ENCODE peak calls at places on chromosome 14, in four cellular contexts. One of them, this sample, is unnamed.

GRCh38 chr14:81536125-81536771 is 2.6 kb upstream of the SEL1L start:
- DNase-seq in GM12878: no peak
- DNase-seq in endothelial cell of umbilical vein: no peak
- DNase-seq in HCT116: no peak
- DNase-seq in this sample: no peak

GRCh38 chr14:54524410-54524809 is 14.7 kb downstream of the CGRRF1 start:
- DNase-seq in GM12878: no peak
- DNase-seq in endothelial cell of umbilical vein: no peak
- DNase-seq in HCT116: no peak
- DNase-seq in this sample: no peak

GRCh38 chr14:52369305-52369781 is 55.2 kb downstream of the PTGER2 start:
- DNase-seq in GM12878: no peak
- DNase-seq in endothelial cell of umbilical vein: no peak
- DNase-seq in HCT116: no peak
- DNase-seq in this sample: no peak

GRCh38 chr14:64266206-64266605 is 28.0 kb downstream of the ESR2 start:
- DNase-seq in GM12878: no peak
- DNase-seq in endothelial cell of umbilical vein: peak; percentile 10
- DNase-seq in HCT116: no peak
- DNase-seq in this sample: no peak

GRCh38 chr14:82796081-82796480 is 1262.4 kb upstream of the SEL1L start:
- DNase-seq in GM12878: no peak
- DNase-seq in endothelial cell of umbilical vein: no peak
- DNase-seq in HCT116: no peak
- DNase-seq in this sample: no peak

GRCh38 chr14:64293976-64294671 is at the start of gene ESR2:
- DNase-seq in GM12878: no peak
- DNase-seq in endothelial cell of umbilical vein: peak; percentile 49
- DNase-seq in HCT116: no peak
- DNase-seq in this sample: peak; percentile 73

GRCh38 chr14:79093542-79093941 is 923.4 kb downstream of the NRXN3 start:
- DNase-seq in GM12878: no peak
- DNase-seq in endothelial cell of umbilical vein: no peak
- DNase-seq in HCT116: no peak
- DNase-seq in this sample: no peak

GRCh38 chr14:72962829-72963312 is 36.6 kb downstream of the DCAF4 start:
- DNase-seq in GM12878: no peak
- DNase-seq in endothelial cell of umbilical vein: peak; percentile 27
- DNase-seq in HCT116: peak; percentile 92
- DNase-seq in this sample: peak; percentile 67

GRCh38 chr14:59097681-59098080 is 90.8 kb upstream of the DAAM1 start:
- DNase-seq in GM12878: no peak
- DNase-seq in endothelial cell of umbilical vein: no peak
- DNase-seq in HCT116: no peak
- DNase-seq in this sample: no peak

GRCh38 chr14:71324767-71325272 is 417.6 kb downstream of the PCNX1 start:
- DNase-seq in GM12878: peak; percentile 89
- DNase-seq in endothelial cell of umbilical vein: no peak
- DNase-seq in HCT116: no peak
- DNase-seq in this sample: no peak

GRCh38 chr14:100067971-100068959 is 3.0 kb downstream of the EVL start:
- DNase-seq in GM12878: peak; percentile 89
- DNase-seq in endothelial cell of umbilical vein: peak; percentile 45
- DNase-seq in HCT116: peak; percentile 21
- DNase-seq in this sample: peak; percentile 33

GRCh38 chr14:29857545-29857944 is 70.1 kb downstream of the PRKD1 start:
- DNase-seq in GM12878: peak; percentile 55
- DNase-seq in endothelial cell of umbilical vein: no peak
- DNase-seq in HCT116: no peak
- DNase-seq in this sample: no peak

GRCh38 chr14:99809864-99810854 is 16.9 kb downstream of the EML1 start:
- DNase-seq in GM12878: no peak
- DNase-seq in endothelial cell of umbilical vein: no peak
- DNase-seq in HCT116: no peak
- DNase-seq in this sample: no peak

GRCh38 chr14:78848234-78848820 is 678.2 kb downstream of the NRXN3 start:
- DNase-seq in GM12878: no peak
- DNase-seq in endothelial cell of umbilical vein: peak; percentile 35
- DNase-seq in HCT116: peak; percentile 18
- DNase-seq in this sample: peak; percentile 70

GRCh38 chr14:52299692-52300278 is 14.3 kb upstream of the PTGER2 start:
- DNase-seq in GM12878: no peak
- DNase-seq in endothelial cell of umbilical vein: peak; percentile 47
- DNase-seq in HCT116: peak; percentile 31
- DNase-seq in this sample: no peak

DNA sequence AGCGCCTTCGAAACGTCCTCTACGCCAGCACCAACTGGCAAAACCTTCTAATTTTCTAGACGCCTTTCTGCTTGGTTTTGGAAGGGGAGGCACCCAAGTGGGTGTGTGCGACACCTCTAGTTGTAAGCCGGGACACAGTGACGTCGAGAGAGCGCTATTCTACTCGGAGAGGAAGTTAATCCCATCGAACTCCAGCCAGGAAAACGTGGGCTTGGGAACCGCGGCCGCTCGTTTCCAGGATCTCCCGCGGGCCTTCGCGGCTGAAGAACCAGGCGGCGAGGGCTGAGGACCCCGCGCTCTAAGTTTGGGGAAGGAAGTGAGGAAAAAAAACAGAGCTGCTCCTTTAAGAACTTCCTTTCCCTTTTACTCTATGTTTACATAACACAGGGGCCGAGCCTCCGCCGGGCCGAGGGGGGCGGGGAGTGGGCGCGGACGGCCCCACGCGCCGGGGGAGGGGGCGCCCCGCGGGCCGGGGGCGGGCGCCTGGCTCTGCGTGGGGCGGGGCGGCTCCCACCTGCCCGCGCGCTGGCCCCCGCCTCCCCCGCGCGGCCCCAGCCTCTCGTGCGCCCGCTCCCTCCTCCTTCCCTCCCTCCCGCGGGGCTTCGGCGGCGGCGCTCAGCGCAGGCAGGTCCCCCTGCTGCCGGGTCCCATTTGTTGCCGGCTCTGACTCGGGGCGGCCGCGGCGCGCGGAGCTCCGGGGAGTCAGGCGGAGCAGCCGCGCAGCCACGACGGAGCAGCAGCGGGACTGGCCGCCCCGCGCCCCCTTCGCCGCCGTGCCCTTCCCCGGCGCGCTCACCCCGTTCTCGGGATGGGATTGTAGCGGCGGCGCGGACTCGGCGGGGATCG is at the start of gene PELI2:
- DNase-seq in GM12878: no peak
- DNase-seq in endothelial cell of umbilical vein: peak; percentile 64
- DNase-seq in HCT116: peak; percentile 15
- DNase-seq in this sample: no peak
- TF ChIP-seq POLR2A in GM12878: peak; percentile 61
- TF ChIP-seq POLR2A in endothelial cell of umbilical vein: peak; percentile 46
- TF ChIP-seq POLR2A in HCT116: no peak
- TF ChIP-seq POLR2A in this sample: peak; percentile 38

GRCh38 chr14:24181251-24182077 is 7.2 kb downstream of the IPO4 start:
- DNase-seq in GM12878: no peak
- DNase-seq in endothelial cell of umbilical vein: no peak
- DNase-seq in HCT116: no peak
- DNase-seq in this sample: no peak

GRCh38 chr14:24184104-24184970 is 4.3 kb downstream of the IPO4 start:
- DNase-seq in GM12878: no peak
- DNase-seq in endothelial cell of umbilical vein: no peak
- DNase-seq in HCT116: no peak
- DNase-seq in this sample: no peak

GRCh38 chr14:24182110-24182882 is 6.3 kb downstream of the IPO4 start:
- DNase-seq in GM12878: no peak
- DNase-seq in endothelial cell of umbilical vein: no peak
- DNase-seq in HCT116: no peak
- DNase-seq in this sample: no peak

GRCh38 chr14:24185015-24185414 is 3.6 kb downstream of the IPO4 start:
- DNase-seq in GM12878: no peak
- DNase-seq in endothelial cell of umbilical vein: no peak
- DNase-seq in HCT116: no peak
- DNase-seq in this sample: no peak

GRCh38 chr14:24183014-24183481 is 5.6 kb downstream of the IPO4 start:
- DNase-seq in GM12878: no peak
- DNase-seq in endothelial cell of umbilical vein: no peak
- DNase-seq in HCT116: no peak
- DNase-seq in this sample: no peak
- TF ChIP-seq POLR2AphosphoS5 in GM12878: peak; percentile 50
- TF ChIP-seq POLR2AphosphoS5 in endothelial cell of umbilical vein: no peak
- TF ChIP-seq POLR2AphosphoS5 in HCT116: no peak
- TF ChIP-seq POLR2AphosphoS5 in this sample: no peak

GRCh38 chr14:104292084-104292970 is 153.9 kb downstream of the KIF26A start:
- DNase-seq in GM12878: no peak
- DNase-seq in endothelial cell of umbilical vein: no peak
- DNase-seq in HCT116: no peak
- DNase-seq in this sample: no peak
- H3K4me2 ChIP-seq in GM12878: no peak overlapping the region
- H3K4me2 ChIP-seq in endothelial cell of umbilical vein: no peak overlapping the region
- H3K4me2 ChIP-seq in HCT116: no peak overlapping the region
- H3K4me2 ChIP-seq in this sample: no peak overlapping the region

GRCh38 chr14:76343386-76343785 is 32.6 kb upstream of the ESRRB start:
- DNase-seq in GM12878: no peak
- DNase-seq in endothelial cell of umbilical vein: no peak
- DNase-seq in HCT116: no peak
- DNase-seq in this sample: no peak

GRCh38 chr14:76337619-76338545 is 38.1 kb upstream of the ESRRB start:
- DNase-seq in GM12878: no peak
- DNase-seq in endothelial cell of umbilical vein: no peak
- DNase-seq in HCT116: no peak
- DNase-seq in this sample: no peak

GRCh38 chr14:76336876-76337275 is 39.1 kb upstream of the ESRRB start:
- DNase-seq in GM12878: no peak
- DNase-seq in endothelial cell of umbilical vein: no peak
- DNase-seq in HCT116: no peak
- DNase-seq in this sample: no peak

GRCh38 chr14:76339922-76340615 is 35.9 kb upstream of the ESRRB start:
- DNase-seq in GM12878: no peak
- DNase-seq in endothelial cell of umbilical vein: no peak
- DNase-seq in HCT116: no peak
- DNase-seq in this sample: no peak
- TF ChIP-seq POLR2A in GM12878: no peak
- TF ChIP-seq POLR2A in endothelial cell of umbilical vein: no peak
- TF ChIP-seq POLR2A in HCT116: no peak
- TF ChIP-seq POLR2A in this sample: no peak

GRCh38 chr14:35383569-35384385 is 20.8 kb downstream of the NFKBIA start:
- DNase-seq in GM12878: no peak
- DNase-seq in endothelial cell of umbilical vein: no peak
- DNase-seq in HCT116: no peak
- DNase-seq in this sample: no peak

GRCh38 chr14:35387209-35387608 is 17.3 kb downstream of the NFKBIA start:
- DNase-seq in GM12878: no peak
- DNase-seq in endothelial cell of umbilical vein: no peak
- DNase-seq in HCT116: no peak
- DNase-seq in this sample: no peak

GRCh38 chr14:35386673-35387125 is 17.9 kb downstream of the NFKBIA start:
- DNase-seq in GM12878: no peak
- DNase-seq in endothelial cell of umbilical vein: no peak
- DNase-seq in HCT116: no peak
- DNase-seq in this sample: no peak

GRCh38 chr14:35385042-35385839 is 19.3 kb downstream of the NFKBIA start:
- DNase-seq in GM12878: no peak
- DNase-seq in endothelial cell of umbilical vein: peak; percentile 37
- DNase-seq in HCT116: no peak
- DNase-seq in this sample: no peak

DNA sequence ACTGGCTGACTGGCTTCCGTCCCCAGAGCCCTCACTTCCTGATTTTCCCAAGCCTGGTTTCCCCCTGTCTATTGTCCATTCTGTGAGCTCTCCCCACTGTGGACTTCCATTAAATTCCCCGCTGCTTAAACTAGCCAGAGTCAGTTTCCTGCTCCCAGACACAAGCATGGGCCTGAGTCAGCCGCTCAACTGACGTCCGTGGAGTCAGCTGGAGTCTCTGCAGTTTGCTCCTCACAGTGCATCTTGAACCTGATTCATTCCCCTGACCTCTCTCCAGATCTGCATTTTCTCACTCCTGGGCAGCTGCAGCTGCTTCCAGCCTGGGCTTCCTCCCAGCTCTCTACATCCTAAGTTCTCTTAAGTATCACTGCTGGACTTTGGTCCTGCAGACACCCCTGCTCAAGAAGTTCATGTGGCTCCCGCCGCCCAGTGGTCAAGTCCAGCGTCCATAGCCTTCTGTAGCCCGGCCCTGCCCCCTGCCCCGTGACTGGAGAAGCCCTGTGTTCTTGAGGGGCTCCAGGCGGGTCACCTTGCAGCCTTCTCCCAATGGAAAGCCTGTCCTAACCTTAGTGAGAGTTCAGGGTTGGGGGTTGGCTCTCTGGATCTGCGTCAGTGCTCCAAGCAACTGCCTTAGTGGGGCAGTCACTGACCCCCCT is 20.0 kb downstream of the NFKBIA start:
- DNase-seq in GM12878: no peak
- DNase-seq in endothelial cell of umbilical vein: peak; percentile 89
- DNase-seq in HCT116: no peak
- DNase-seq in this sample: no peak
- TF ChIP-seq POLR2AphosphoS5 in GM12878: no peak
- TF ChIP-seq POLR2AphosphoS5 in endothelial cell of umbilical vein: peak; percentile 45
- TF ChIP-seq POLR2AphosphoS5 in HCT116: no peak
- TF ChIP-seq POLR2AphosphoS5 in this sample: no peak

DNA sequence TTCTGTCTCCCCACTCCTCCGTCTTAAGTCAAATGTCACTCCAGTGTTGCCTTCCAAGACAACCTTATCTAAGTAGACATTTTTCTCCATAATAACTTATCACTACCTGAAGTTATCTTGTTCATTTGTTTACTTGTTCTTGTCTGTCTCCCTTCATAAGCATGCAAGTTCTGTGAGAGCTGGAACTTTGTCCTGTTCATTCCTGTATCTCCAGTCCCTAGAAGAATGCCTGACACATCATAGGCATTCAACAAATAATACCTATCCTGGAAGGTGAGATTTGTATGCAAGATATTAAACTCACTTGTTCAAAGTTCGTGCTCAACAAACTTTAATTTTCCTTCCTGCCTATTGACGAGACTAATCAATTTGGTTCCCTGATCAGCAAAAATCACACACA is 5.7 kb upstream of the MIA2 start:
- DNase-seq in GM12878: no peak
- DNase-seq in endothelial cell of umbilical vein: no peak
- DNase-seq in HCT116: no peak
- DNase-seq in this sample: no peak
- H3K4me2 ChIP-seq in GM12878: no peak overlapping the region
- H3K4me2 ChIP-seq in endothelial cell of umbilical vein: no peak overlapping the region
- H3K4me2 ChIP-seq in HCT116: no peak overlapping the region
- H3K4me2 ChIP-seq in this sample: no peak overlapping the region

This sample was measured in H1.